ENCODE peak calls at places on chromosomes 3 and 15, in six cellular contexts. H, P, F, N, L and W are unnamed samples.

GRCh38 chr3:45092132-45093031 is 53.8 kb downstream of the CDCP1 start:
- DNase-seq in H (no peak), P (peak), F (no peak), N (no peak), L (peak), W (no peak)

GRCh38 chr3:127750226-127751031 is 71.9 kb downstream of the MGLL start:
- DNase-seq in H (no peak), P (peak), F (peak), N (peak), L (peak), W (no peak)

GRCh38 chr15:75597667-75598341 is 18.7 kb upstream of the PTPN9 start:
- DNase-seq in H (peak), P (no peak), F (no peak), N (no peak), L (no peak), W (no peak)

GRCh38 chr3:153734777-153735551 is 386.2 kb upstream of the ARHGEF26 start:
- DNase-seq in H (no peak), P (peak), F (no peak), N (no peak), L (peak), W (no peak)

GRCh38 chr15:67820147-67820991 is 4.9 kb upstream of the SKOR1 start:
- DNase-seq in H (no peak), P (no peak), F (no peak), N (no peak), L (no peak), W (no peak)

GRCh38 chr3:185767324-185767688 is 57.5 kb downstream of the IGF2BP2 start:
- DNase-seq in H (no peak), P (no peak), F (no peak), N (no peak), L (no peak), W (no peak)

GRCh38 chr3:125647318-125648014 is 52.2 kb upstream of the OSBPL11 start:
- DNase-seq in H (peak), P (peak), F (no peak), N (no peak), L (no peak), W (no peak)

GRCh38 chr15:83846847-83847246 is 192.9 kb downstream of the ADAMTSL3 start:
- DNase-seq in H (no peak), P (no peak), F (no peak), N (no peak), L (peak), W (no peak)

GRCh38 chr3:67415504-67415903 is 238.9 kb downstream of the SUCLG2 start:
- DNase-seq in H (no peak), P (no peak), F (no peak), N (no peak), L (peak), W (no peak)

GRCh38 chr3:126661532-126661931 is 6.6 kb upstream of the TXNRD3 start:
- DNase-seq in H (no peak), P (no peak), F (no peak), N (no peak), L (no peak), W (no peak)

GRCh38 chr3:126658584-126658983 is 3.7 kb upstream of the TXNRD3 start:
- DNase-seq in H (no peak), P (no peak), F (no peak), N (no peak), L (no peak), W (no peak)

GRCh38 chr3:126661965-126662364 is 7.0 kb upstream of the TXNRD3 start:
- DNase-seq in H (no peak), P (no peak), F (no peak), N (no peak), L (no peak), W (no peak)

GRCh38 chr3:126657901-126658300 is 3.0 kb upstream of the TXNRD3 start:
- DNase-seq in H (no peak), P (no peak), F (no peak), N (no peak), L (no peak), W (no peak)

GRCh38 chr3:126659915-126660886 is 5.3 kb upstream of the TXNRD3 start:
- DNase-seq in H (peak), P (no peak), F (no peak), N (peak), L (no peak), W (no peak)
- TF ChIP-seq CTCF in H (peak), P (no peak), F (peak), N (peak), L (peak), W (peak)

DNA sequence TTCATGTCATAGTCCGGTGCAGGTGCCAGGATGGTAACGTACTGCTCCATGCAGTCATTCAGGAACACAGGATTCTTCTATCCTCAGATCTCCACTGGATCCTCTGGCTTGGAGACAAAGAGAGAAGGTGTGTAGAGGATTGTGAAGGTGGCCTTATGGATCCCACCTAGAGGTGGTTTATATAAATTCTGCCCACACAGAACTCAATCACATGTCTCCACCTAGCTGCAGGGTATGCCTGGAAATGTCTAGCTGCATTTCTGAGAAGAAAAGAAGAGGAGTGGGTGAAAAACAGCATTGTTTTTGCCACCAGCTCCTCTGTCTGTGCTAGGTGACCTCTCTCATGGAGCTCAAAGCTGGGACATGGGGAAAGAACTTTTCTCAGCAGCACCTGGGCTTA is 478.7 kb downstream of the PDCD6IP start:
- DNase-seq in H (no peak), P (no peak), F (no peak), N (no peak), L (no peak), W (no peak)
- TF ChIP-seq CTCF in H (no peak), P (no peak), F (no peak), N (no peak), L (no peak), W (no peak)

DNA sequence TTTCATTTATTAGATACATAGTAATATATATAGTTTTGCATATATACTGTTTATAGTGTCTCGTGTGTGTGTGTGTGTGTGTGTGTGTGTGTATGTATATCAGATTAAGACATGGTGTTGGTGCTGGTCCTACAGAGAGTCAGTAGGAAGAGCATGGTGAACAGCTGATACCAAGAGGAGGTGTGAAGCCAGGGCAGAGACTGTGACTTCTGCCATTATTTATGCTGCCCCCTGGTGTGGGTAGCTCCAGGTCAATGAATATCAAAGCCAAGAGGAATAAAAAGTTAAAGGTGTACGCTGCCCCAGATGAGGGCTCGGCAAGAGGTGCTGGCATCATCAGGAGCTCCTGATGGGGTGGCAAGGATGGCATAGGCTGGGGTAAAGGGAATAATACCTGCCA is 299.5 kb upstream of the RASGRP1 start:
- DNase-seq in H (no peak), P (no peak), F (no peak), N (no peak), L (no peak), W (no peak)
- TF ChIP-seq CTCF in H (no peak), P (no peak), F (no peak), N (peak), L (peak), W (peak)

DNA sequence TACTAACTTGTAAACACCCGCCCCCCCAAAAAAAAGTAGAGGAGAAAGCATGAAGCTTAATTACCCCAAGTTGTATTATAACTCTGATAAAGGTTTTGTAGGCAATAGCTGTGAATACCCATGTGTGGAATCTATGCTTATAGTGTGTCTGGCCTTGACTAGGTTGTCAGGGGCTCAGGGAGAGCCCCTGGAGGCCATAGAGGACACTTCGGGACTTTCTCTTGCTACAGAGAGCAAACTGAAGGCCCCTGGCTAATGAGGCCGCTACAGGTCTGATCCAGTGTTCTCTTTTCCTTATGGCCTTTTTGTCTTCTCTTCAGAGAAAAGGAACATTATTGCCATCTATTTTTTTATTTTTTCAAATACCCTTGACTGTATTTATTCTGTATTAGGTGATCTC is 19.1 kb upstream of the SCAANT1 start:
- DNase-seq in H (no peak), P (no peak), F (no peak), N (peak), L (no peak), W (no peak)
- TF ChIP-seq CTCF in H (peak), P (no peak), F (no peak), N (no peak), L (no peak), W (no peak)

DNA sequence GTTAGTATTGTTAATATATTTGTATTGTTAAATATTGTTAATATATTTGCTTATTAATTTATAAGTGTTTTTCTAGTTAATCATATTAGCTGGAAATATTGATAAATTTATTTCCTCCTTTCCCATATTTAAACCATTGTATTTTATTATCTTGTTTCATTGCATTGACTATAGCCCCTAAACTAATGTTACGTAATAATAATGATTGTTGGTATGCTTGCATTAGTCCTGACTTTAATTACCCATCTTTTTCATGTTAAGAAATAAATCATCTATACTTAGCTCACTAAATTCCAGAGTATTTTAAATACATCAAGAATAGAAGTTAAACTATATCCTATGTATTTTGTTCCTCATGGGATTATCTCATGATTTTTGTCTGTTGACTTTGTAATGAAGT is 368.2 kb downstream of the LSAMP start:
- DNase-seq in H (no peak), P (no peak), F (no peak), N (no peak), L (no peak), W (no peak)
- TF ChIP-seq CTCF in H (no peak), P (no peak), F (no peak), N (no peak), L (no peak), W (no peak)

GRCh38 chr3:120173056-120173675 is 78.9 kb upstream of the GSK3B start:
- DNase-seq in H (no peak), P (no peak), F (no peak), N (no peak), L (no peak), W (peak)

GRCh38 chr3:120177907-120178306 is 83.7 kb upstream of the GSK3B start:
- DNase-seq in H (peak), P (no peak), F (no peak), N (no peak), L (no peak), W (no peak)

GRCh38 chr3:120174811-120175210 is 80.6 kb upstream of the GSK3B start:
- DNase-seq in H (no peak), P (no peak), F (no peak), N (no peak), L (no peak), W (peak)

GRCh38 chr3:120180731-120181412 is 86.6 kb upstream of the GSK3B start:
- DNase-seq in H (no peak), P (no peak), F (no peak), N (no peak), L (no peak), W (peak)

DNA sequence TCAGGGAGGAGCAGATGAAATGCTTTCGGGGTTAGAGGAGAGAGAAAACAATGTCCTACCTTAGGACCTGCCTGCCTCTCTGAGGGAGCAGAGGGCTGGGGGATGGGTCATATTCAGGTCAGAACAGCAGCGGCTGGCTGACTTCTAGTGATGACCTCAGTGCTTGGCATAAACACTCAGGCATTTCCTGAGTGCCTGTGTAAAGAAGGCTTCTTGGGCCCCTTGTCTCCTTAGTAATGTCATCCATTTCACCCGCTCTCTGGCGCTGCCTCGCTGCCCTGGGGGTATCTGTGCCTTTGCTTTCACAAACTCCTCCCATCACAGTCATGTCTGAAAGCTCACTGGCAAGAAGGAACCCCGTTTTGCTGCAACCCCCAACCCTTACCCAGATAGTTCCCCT is 82.9 kb upstream of the GSK3B start:
- DNase-seq in H (peak), P (peak), F (no peak), N (peak), L (peak), W (no peak)
- TF ChIP-seq CTCF in H (no peak), P (no peak), F (no peak), N (peak), L (no peak), W (peak)